ENCODE peak calls at places on chromosomes 12 and 14, in ten cellular contexts. Y is COR-L47; W is activated CD8-positive, alpha-beta memory T cell treated with anti-CD3 and anti-CD28 coated beads for 1 hour; D is WTC11; E is OCI-M1; U is fibroblast of lung; H is nephron progenitor cell; C is AG08395; T is esophagus squamous epithelium; Q is renal cortical epithelial cell. R is an unnamed sample.

GRCh38 chr12:131133015-131133905 is 179.6 kb downstream of the ADGRD1 start:
- DNase-seq in W (no peak), H (no peak), E (no peak), T (no peak), U (no peak), C (no peak), Q (no peak), Y (no peak), D (no peak), R (no peak)

GRCh38 chr12:111040690-111041089 is 120.3 kb upstream of the MYL2 start:
- DNase-seq in H (no peak), Q (no peak), Y (no peak), C (no peak), T (no peak), U (no peak), D (no peak), W (no peak), E (no peak), R (no peak)

GRCh38 chr12:78951746-78952532 is 87.4 kb downstream of the SYT1 start:
- DNase-seq in T (no peak), U (peak; percentile 65), D (no peak), C (no peak), E (no peak), W (no peak), H (no peak), Q (peak; percentile 11), Y (peak; percentile 64), R (no peak)

GRCh38 chr12:119182701-119183493 is 4.2 kb downstream of the HSPB8 start:
- DNase-seq in Y (no peak), Q (peak; percentile 97), H (no peak), D (no peak), E (no peak), U (peak; percentile 72), C (peak; percentile 21), W (no peak), T (no peak), R (no peak)

GRCh38 chr12:50725011-50725899 is 38.6 kb upstream of the ATF1 start:
- DNase-seq in E (no peak), Y (no peak), W (no peak), H (no peak), U (peak; percentile 44), T (no peak), C (peak; percentile 25), D (no peak), Q (peak; percentile 55), R (no peak)

GRCh38 chr12:47964102-47964723 is 817 bp downstream of the TMEM106C start:
- DNase-seq in C (no peak), U (no peak), E (no peak), W (no peak), H (peak; percentile 50), Q (no peak), D (no peak), T (no peak), Y (peak; percentile 8), R (no peak)

GRCh38 chr12:108201808-108202207 is 72.7 kb downstream of the WSCD2 start:
- DNase-seq in W (no peak), D (no peak), T (no peak), U (no peak), Y (no peak), E (no peak), H (no peak), C (no peak), Q (no peak), R (no peak)

GRCh38 chr12:94609917-94610443 is 40.4 kb downstream of the TMCC3 start:
- DNase-seq in U (no peak), C (no peak), H (no peak), Y (no peak), W (no peak), E (no peak), Q (no peak), T (no peak), D (no peak), R (no peak)

GRCh38 chr12:2168808-2169207 is 116.0 kb downstream of the CACNA1C start:
- DNase-seq in Q (peak; percentile 66), H (no peak), D (no peak), T (no peak), C (no peak), Y (no peak), E (no peak), U (peak; percentile 75), W (no peak), R (no peak)

GRCh38 chr12:112978163-112979081 is at the start of gene OAS2:
- DNase-seq in C (peak; percentile 83), Y (no peak), T (peak; percentile 34), Q (peak; percentile 43), E (peak; percentile 79), D (no peak), U (peak; percentile 15), H (no peak), W (peak; percentile 24), R (peak; percentile 61)

GRCh38 chr12:46374286-46374685 is 1.7 kb upstream of the SLC38A2 start:
- DNase-seq in U (no peak), D (no peak), H (no peak), Q (no peak), T (no peak), E (no peak), W (no peak), C (no peak), Y (no peak), R (no peak)

GRCh38 chr12:22531205-22531604 is 13.1 kb downstream of the C2CD5 start:
- DNase-seq in T (no peak), D (no peak), U (no peak), H (no peak), Q (no peak), W (no peak), Y (no peak), C (no peak), E (no peak), R (no peak)

GRCh38 chr14:56580317-56580711 is 716 bp downstream of the TMEM260 start:
- DNase-seq in U (no peak), E (no peak), C (no peak), Q (peak; percentile 39), W (no peak), T (no peak), H (no peak), Y (peak; percentile 47), D (no peak), R (no peak)

GRCh38 chr12:110344657-110345056 is 58.9 kb downstream of the ANAPC7 start:
- DNase-seq in E (no peak), U (no peak), T (no peak), Q (no peak), H (no peak), Y (no peak), W (no peak), C (no peak), D (no peak), R (no peak)

GRCh38 chr12:54357802-54358619 is 6.3 kb downstream of the GPR84 start:
- DNase-seq in D (no peak), Y (peak; percentile 83), E (peak; percentile 69), Q (no peak), H (peak; percentile 55), W (no peak), U (peak; percentile 49), T (no peak), C (peak; percentile 50), R (no peak)

GRCh38 chr12:57793920-57794319 is 11.3 kb downstream of the TSFM start:
- DNase-seq in Y (no peak), D (no peak), E (peak; percentile 4), H (no peak), T (no peak), W (no peak), Q (no peak), U (peak; percentile 91), C (peak; percentile 72), R (no peak)

GRCh38 chr12:52254180-52254964 is 20.1 kb upstream of the KRT86 start:
- DNase-seq in U (no peak), H (no peak), W (no peak), Q (no peak), Y (no peak), D (no peak), E (no peak), T (no peak), C (no peak), R (no peak)

GRCh38 chr12:6370994-6371754 is 4.2 kb downstream of the SCNN1A start:
- DNase-seq in D (peak; percentile 87), Q (peak; percentile 99), E (no peak), Y (peak; percentile 74), T (no peak), W (no peak), U (peak; percentile 87), H (peak; percentile 73), C (no peak), R (no peak)

GRCh38 chr12:7512528-7512927 is 9.0 kb upstream of the CD163 start:
- DNase-seq in Q (peak; percentile 49), W (no peak), E (peak; percentile 28), H (no peak), T (no peak), U (peak; percentile 53), Y (no peak), D (no peak), C (peak; percentile 88), R (no peak)

GRCh38 chr12:62584619-62585018 is 118.0 kb downstream of the MON2 start:
- DNase-seq in C (no peak), W (no peak), U (no peak), H (no peak), D (no peak), E (no peak), T (no peak), Q (no peak), Y (no peak), R (no peak)

GRCh38 chr12:47910486-47910885 is 5.7 kb upstream of the VDR start:
- DNase-seq in T (no peak), E (no peak), Y (no peak), H (no peak), U (peak; percentile 9), W (no peak), Q (peak; percentile 25), C (peak; percentile 59), D (no peak), R (no peak)

GRCh38 chr12:69779928-69780327 is 41.3 kb downstream of the RAB3IP start:
- DNase-seq in E (peak; percentile 67), W (no peak), T (no peak), Q (peak; percentile 13), U (peak; percentile 36), Y (no peak), D (peak; percentile 82), H (peak; percentile 50), C (peak; percentile 10), R (no peak)

GRCh38 chr14:96062010-96062409 is 22.8 kb downstream of the C14orf132 start:
- DNase-seq in Y (no peak), C (no peak), T (no peak), Q (no peak), H (no peak), D (no peak), W (no peak), E (no peak), U (no peak), R (no peak)

GRCh38 chr14:105065280-105066228 is at the start of gene GPR132:
- DNase-seq in U (peak; percentile 54), H (no peak), Q (peak; percentile 30), E (peak; percentile 55), T (peak; percentile 48), W (peak; percentile 82), C (no peak), D (no peak), Y (no peak), R (peak; percentile 82)

GRCh38 chr14:67940894-67941455 is 121.4 kb downstream of the RAD51B start:
- DNase-seq in Q (peak; percentile 93), T (no peak), C (peak; percentile 44), U (peak; percentile 92), W (no peak), D (no peak), E (no peak), Y (no peak), H (no peak), R (no peak)

GRCh38 chr14:104968153-104968527 is 10.0 kb downstream of the AHNAK2 start:
- DNase-seq in T (no peak), E (no peak), W (no peak), Q (peak; percentile 78), H (peak; percentile 57), D (peak; percentile 45), U (peak; percentile 63), C (peak; percentile 58), Y (no peak), R (no peak)

GRCh38 chr14:96240641-96241040 is 15.4 kb upstream of the BDKRB1 start:
- DNase-seq in W (no peak), U (no peak), Q (no peak), D (no peak), T (no peak), C (no peak), E (no peak), Y (no peak), H (no peak), R (no peak)

GRCh38 chr12:42760550-42760949 is 171.0 kb upstream of the PRICKLE1 start:
- DNase-seq in U (no peak), T (no peak), W (no peak), H (no peak), C (no peak), D (no peak), E (no peak), Q (peak; percentile 75), Y (no peak), R (no peak)